ENCODE peak calls at places on chromosomes 3 and 15, in six cellular contexts. I is naive thymus-derived CD4-positive, alpha-beta T cell; D is right lobe of liver; B is lower lobe of right lung; L is fibroblast of lung; O is cardiac muscle cell. S is an unnamed sample. For H3K4me1, the result is how much of the 10 kb centered on the place peaks cover.

GRCh38 chr3:193240436-193240849 is 579 bp upstream of the PLAAT1 start:
- DNase-seq in O (peak), B (no peak), I (no peak), L (peak), D (no peak), S (no peak)

GRCh38 chr3:12312010-12312409 is 23.1 kb downstream of the PPARG start:
- DNase-seq in D (no peak), I (no peak), B (no peak), O (no peak), L (no peak), S (peak)

GRCh38 chr3:58332575-58333179 is at the start of gene PXK:
- DNase-seq in D (peak), I (peak), B (peak), O (peak), L (peak), S (peak)

GRCh38 chr15:88647362-88648105 is 8.7 kb downstream of the ISG20 start:
- DNase-seq in I (no peak), B (no peak), O (no peak), D (peak), L (no peak), S (no peak)

GRCh38 chr15:101504866-101505609 is 15.5 kb upstream of the PCSK6 start:
- DNase-seq in O (no peak), I (no peak), B (no peak), L (no peak), D (no peak), S (no peak)

GRCh38 chr15:90816401-90817116 is 51.8 kb upstream of the FURIN start:
- DNase-seq in L (no peak), D (no peak), O (no peak), B (no peak), I (no peak), S (no peak)

GRCh38 chr15:90558182-90558581 is 28.5 kb downstream of the CRTC3 start:
- DNase-seq in L (no peak), O (peak), D (peak), I (no peak), B (no peak), S (peak)

GRCh38 chr3:109346770-109347295 is 9.5 kb upstream of the DPPA4 start:
- DNase-seq in O (no peak), B (no peak), L (peak), D (no peak), I (no peak), S (peak)

GRCh38 chr3:170421147-170421641 is 2.5 kb downstream of the CLDN11 start:
- DNase-seq in D (no peak), O (peak), L (peak), I (no peak), B (no peak), S (peak)

GRCh38 chr3:179108091-179108490 is 36.5 kb upstream of the ZMAT3 start:
- DNase-seq in L (peak), D (no peak), B (no peak), O (no peak), I (no peak), S (peak)

GRCh38 chr3:69306239-69307185 is 79.4 kb downstream of the FRMD4B start:
- DNase-seq in I (peak), L (peak), O (peak), D (peak), B (peak), S (peak)

GRCh38 chr3:50265988-50266387 is 3.0 kb upstream of the SEMA3B start:
- DNase-seq in B (no peak), I (no peak), O (no peak), L (no peak), D (no peak), S (no peak)

GRCh38 chr3:124207077-124207476 is 215.2 kb upstream of the ROPN1 start:
- DNase-seq in O (no peak), I (no peak), B (no peak), L (no peak), D (no peak), S (no peak)

GRCh38 chr3:171944109-171945016 is 95.0 kb upstream of the FNDC3B start:
- DNase-seq in L (peak), D (no peak), B (no peak), I (no peak), O (peak), S (peak)

DNA sequence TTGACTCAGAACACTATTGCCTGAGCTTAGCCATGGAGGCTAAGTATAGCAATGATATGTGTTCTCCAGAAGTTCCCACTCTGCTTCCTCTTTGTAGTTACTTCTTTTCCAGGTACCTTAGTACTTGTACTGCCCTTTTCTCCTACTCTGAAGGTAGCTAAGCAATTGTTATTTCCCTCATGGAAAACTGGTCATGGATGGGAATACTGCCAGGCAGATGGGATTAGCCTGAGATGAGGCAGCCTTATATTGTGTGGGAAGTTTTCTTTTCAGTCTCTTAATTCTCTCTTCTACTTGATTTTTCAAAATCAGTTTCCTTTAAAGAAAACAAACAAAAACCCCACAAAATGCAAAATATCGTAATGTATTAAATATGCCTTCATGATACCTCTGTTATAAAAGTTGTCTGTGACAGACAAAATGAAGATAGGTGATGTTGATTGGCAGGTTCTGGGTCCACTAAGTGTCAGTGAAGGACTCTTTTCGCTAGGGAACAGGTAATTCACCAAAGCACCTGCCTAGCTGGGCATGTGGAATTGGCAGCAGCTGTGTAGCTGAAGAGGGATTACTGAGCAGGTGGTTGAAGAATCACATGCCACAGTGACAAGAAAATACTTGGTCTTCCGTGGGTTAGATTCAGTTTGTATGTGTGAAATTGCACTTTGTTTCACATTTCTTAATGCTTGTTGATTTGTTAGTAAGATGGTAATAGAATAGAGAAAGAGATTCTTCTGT is 4.1 kb downstream of the ZNF609 start:
- DNase-seq in B (no peak), D (no peak), O (no peak), L (peak), I (no peak), S (peak)
- H3K4me1 ChIP-seq in B (half or more), D (under half), O (under half), L (under half), I (under half), S (under half)

GRCh38 chr15:78055923-78056713 is 21.4 kb downstream of the TBC1D2B start:
- DNase-seq in I (no peak), D (peak), O (no peak), L (no peak), B (no peak), S (no peak)
- H3K4me1 ChIP-seq in I (half or more), D (half or more), O (under half), L (under half), B (half or more), S (half or more)

GRCh38 chr3:158771577-158771976 is 30.3 kb upstream of the MFSD1 start:
- DNase-seq in B (no peak), D (no peak), L (no peak), I (no peak), O (no peak), S (no peak)
- H3K4me1 ChIP-seq in B (half or more), D (under half), L (under half), I (under half), O (under half), S (under half)

GRCh38 chr3:15305366-15305844 is 27.0 kb downstream of the SH3BP5 start:
- DNase-seq in I (no peak), O (peak), L (peak), D (no peak), B (no peak), S (no peak)

GRCh38 chr3:15306979-15307359 is 25.4 kb downstream of the SH3BP5 start:
- DNase-seq in D (no peak), I (no peak), O (no peak), B (no peak), L (no peak), S (no peak)

GRCh38 chr3:15303728-15304127 is 28.7 kb downstream of the SH3BP5 start:
- DNase-seq in I (no peak), L (no peak), D (no peak), O (peak), B (no peak), S (no peak)

GRCh38 chr3:15309662-15310335 is 22.6 kb downstream of the SH3BP5 start:
- DNase-seq in L (peak), O (no peak), B (no peak), D (no peak), I (no peak), S (peak)

DNA sequence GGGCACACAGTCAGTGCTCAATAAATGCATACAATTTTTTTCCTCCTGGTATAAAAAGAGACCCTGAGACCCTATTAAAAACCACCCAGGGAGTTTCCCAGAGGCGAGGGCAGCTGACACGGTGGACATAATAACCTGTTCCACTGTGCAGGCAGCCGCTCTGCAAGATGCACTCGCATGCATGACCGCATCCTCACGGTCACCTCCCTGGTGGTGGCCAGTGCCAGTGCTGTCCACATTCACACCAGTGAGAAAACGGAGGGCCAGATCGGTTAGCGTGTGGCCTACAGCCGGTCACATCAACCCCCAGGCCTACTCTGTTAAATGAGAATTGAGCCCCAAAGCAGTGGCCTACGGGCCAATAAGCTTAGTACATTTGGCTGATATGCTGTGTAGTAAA is 24.8 kb downstream of the SH3BP5 start:
- DNase-seq in O (no peak), I (no peak), L (no peak), B (no peak), D (no peak), S (no peak)
- H3K4me1 ChIP-seq in O (under half), I (half or more), L (under half), B (half or more), D (under half), S (under half)